ENCODE peak calls at places on chromosomes 7 and 10, in six cellular contexts. One of them, this sample, is unnamed.

GRCh38 chr7:111697771-111698170 is 135.5 kb upstream of the IMMP2L start:
- DNase-seq in bronchial epithelial cell: peak
- DNase-seq in cardiac fibroblast: no peak
- DNase-seq in fibroblast of the aortic adventitia: no peak
- DNase-seq in thyroid gland: no peak
- DNase-seq in kidney: no peak
- DNase-seq in this sample: no peak

GRCh38 chr7:130894146-130895005 is 160.4 kb upstream of the KLF14 start:
- DNase-seq in kidney: peak
- DNase-seq in bronchial epithelial cell: peak
- DNase-seq in thyroid gland: peak
- DNase-seq in cardiac fibroblast: peak
- DNase-seq in fibroblast of the aortic adventitia: peak
- DNase-seq in this sample: no peak

GRCh38 chr10:132158810-132159209 is 27.9 kb upstream of the DPYSL4 start:
- DNase-seq in thyroid gland: no peak
- DNase-seq in fibroblast of the aortic adventitia: no peak
- DNase-seq in cardiac fibroblast: no peak
- DNase-seq in kidney: no peak
- DNase-seq in bronchial epithelial cell: no peak
- DNase-seq in this sample: no peak

GRCh38 chr10:60130130-60130579 is 223.8 kb upstream of the CCDC6 start:
- DNase-seq in cardiac fibroblast: no peak
- DNase-seq in fibroblast of the aortic adventitia: no peak
- DNase-seq in thyroid gland: peak
- DNase-seq in bronchial epithelial cell: no peak
- DNase-seq in kidney: no peak
- DNase-seq in this sample: no peak

GRCh38 chr10:2137549-2138174 is 400.3 kb upstream of the ADARB2 start:
- DNase-seq in kidney: no peak
- DNase-seq in fibroblast of the aortic adventitia: no peak
- DNase-seq in bronchial epithelial cell: peak
- DNase-seq in thyroid gland: no peak
- DNase-seq in cardiac fibroblast: no peak
- DNase-seq in this sample: peak

GRCh38 chr10:79404231-79404609 is 41.2 kb downstream of the ZCCHC24 start:
- DNase-seq in bronchial epithelial cell: no peak
- DNase-seq in fibroblast of the aortic adventitia: peak
- DNase-seq in cardiac fibroblast: peak
- DNase-seq in thyroid gland: no peak
- DNase-seq in kidney: peak
- DNase-seq in this sample: no peak

GRCh38 chr7:150903627-150904026 is 51.3 kb downstream of the AOC1 start:
- DNase-seq in cardiac fibroblast: peak
- DNase-seq in bronchial epithelial cell: peak
- DNase-seq in fibroblast of the aortic adventitia: peak
- DNase-seq in thyroid gland: peak
- DNase-seq in kidney: peak
- DNase-seq in this sample: peak

GRCh38 chr10:5628798-5629788 is 37.3 kb downstream of the ASB13 start:
- DNase-seq in cardiac fibroblast: peak
- DNase-seq in kidney: no peak
- DNase-seq in bronchial epithelial cell: no peak
- DNase-seq in thyroid gland: no peak
- DNase-seq in fibroblast of the aortic adventitia: peak
- DNase-seq in this sample: no peak

GRCh38 chr10:102266670-102267069 is 21.3 kb downstream of the GBF1 start:
- DNase-seq in bronchial epithelial cell: no peak
- DNase-seq in thyroid gland: no peak
- DNase-seq in fibroblast of the aortic adventitia: no peak
- DNase-seq in kidney: no peak
- DNase-seq in cardiac fibroblast: no peak
- DNase-seq in this sample: no peak

GRCh38 chr10:52346394-52347326 is 32.6 kb downstream of the DKK1 start:
- DNase-seq in thyroid gland: no peak
- DNase-seq in kidney: peak
- DNase-seq in fibroblast of the aortic adventitia: no peak
- DNase-seq in cardiac fibroblast: no peak
- DNase-seq in bronchial epithelial cell: no peak
- DNase-seq in this sample: no peak

GRCh38 chr7:130662426-130662825 is 6.1 kb downstream of the COPG2 start:
- DNase-seq in cardiac fibroblast: no peak
- DNase-seq in kidney: no peak
- DNase-seq in bronchial epithelial cell: no peak
- DNase-seq in fibroblast of the aortic adventitia: no peak
- DNase-seq in thyroid gland: no peak
- DNase-seq in this sample: no peak

GRCh38 chr10:110445871-110446270 is 51.8 kb upstream of the DUSP5 start:
- DNase-seq in cardiac fibroblast: no peak
- DNase-seq in fibroblast of the aortic adventitia: no peak
- DNase-seq in thyroid gland: no peak
- DNase-seq in kidney: no peak
- DNase-seq in bronchial epithelial cell: no peak
- DNase-seq in this sample: no peak

GRCh38 chr7:151696738-151697514 is 177.2 kb upstream of the RHEB start:
- DNase-seq in thyroid gland: peak
- DNase-seq in fibroblast of the aortic adventitia: no peak
- DNase-seq in cardiac fibroblast: no peak
- DNase-seq in kidney: peak
- DNase-seq in bronchial epithelial cell: peak
- DNase-seq in this sample: no peak

GRCh38 chr7:110693348-110693747 is 397.6 kb upstream of the LRRN3 start:
- DNase-seq in fibroblast of the aortic adventitia: no peak
- DNase-seq in kidney: no peak
- DNase-seq in cardiac fibroblast: no peak
- DNase-seq in bronchial epithelial cell: no peak
- DNase-seq in thyroid gland: no peak
- DNase-seq in this sample: no peak

GRCh38 chr7:40827217-40828085 is 692.6 kb downstream of the SUGCT start:
- DNase-seq in bronchial epithelial cell: peak
- DNase-seq in thyroid gland: peak
- DNase-seq in kidney: no peak
- DNase-seq in fibroblast of the aortic adventitia: peak
- DNase-seq in cardiac fibroblast: no peak
- DNase-seq in this sample: no peak

GRCh38 chr10:3496138-3496537 is 288.9 kb downstream of the KLF6 start:
- DNase-seq in fibroblast of the aortic adventitia: no peak
- DNase-seq in kidney: no peak
- DNase-seq in bronchial epithelial cell: no peak
- DNase-seq in cardiac fibroblast: no peak
- DNase-seq in thyroid gland: no peak
- DNase-seq in this sample: no peak

GRCh38 chr7:113301141-113301540 is 182.8 kb upstream of the SMIM30 start:
- DNase-seq in thyroid gland: no peak
- DNase-seq in bronchial epithelial cell: no peak
- DNase-seq in kidney: no peak
- DNase-seq in fibroblast of the aortic adventitia: no peak
- DNase-seq in cardiac fibroblast: no peak
- DNase-seq in this sample: no peak

GRCh38 chr10:81182296-81182695 is 644.6 kb downstream of the SH2D4B start:
- DNase-seq in kidney: no peak
- DNase-seq in thyroid gland: no peak
- DNase-seq in cardiac fibroblast: no peak
- DNase-seq in fibroblast of the aortic adventitia: no peak
- DNase-seq in bronchial epithelial cell: no peak
- DNase-seq in this sample: no peak

GRCh38 chr10:126528320-126528835 is 140.1 kb upstream of the ADAM12 start:
- DNase-seq in kidney: no peak
- DNase-seq in bronchial epithelial cell: peak
- DNase-seq in fibroblast of the aortic adventitia: no peak
- DNase-seq in thyroid gland: no peak
- DNase-seq in cardiac fibroblast: no peak
- DNase-seq in this sample: no peak

GRCh38 chr7:154950992-154951391 is 51.9 kb downstream of the PAXIP1 start:
- DNase-seq in thyroid gland: no peak
- DNase-seq in cardiac fibroblast: no peak
- DNase-seq in kidney: no peak
- DNase-seq in bronchial epithelial cell: no peak
- DNase-seq in fibroblast of the aortic adventitia: no peak
- DNase-seq in this sample: no peak

GRCh38 chr10:113303747-113304146 is 249.1 kb upstream of the HABP2 start:
- DNase-seq in fibroblast of the aortic adventitia: peak
- DNase-seq in cardiac fibroblast: peak
- DNase-seq in bronchial epithelial cell: peak
- DNase-seq in kidney: no peak
- DNase-seq in thyroid gland: no peak
- DNase-seq in this sample: no peak

GRCh38 chr10:3886666-3887251 is 101.8 kb upstream of the KLF6 start:
- DNase-seq in bronchial epithelial cell: peak
- DNase-seq in fibroblast of the aortic adventitia: peak
- DNase-seq in thyroid gland: no peak
- DNase-seq in cardiac fibroblast: peak
- DNase-seq in kidney: no peak
- DNase-seq in this sample: peak

GRCh38 chr7:27105161-27106122 is 3.0 kb upstream of the HOXA2 start:
- DNase-seq in kidney: no peak
- DNase-seq in fibroblast of the aortic adventitia: peak
- DNase-seq in thyroid gland: no peak
- DNase-seq in cardiac fibroblast: no peak
- DNase-seq in bronchial epithelial cell: no peak
- DNase-seq in this sample: no peak

GRCh38 chr7:27103489-27104226 is 1.2 kb upstream of the HOXA2 start:
- DNase-seq in cardiac fibroblast: no peak
- DNase-seq in kidney: no peak
- DNase-seq in fibroblast of the aortic adventitia: peak
- DNase-seq in thyroid gland: no peak
- DNase-seq in bronchial epithelial cell: no peak
- DNase-seq in this sample: no peak

GRCh38 chr7:27102578-27103442 is at the start of gene HOXA2:
- DNase-seq in fibroblast of the aortic adventitia: peak
- DNase-seq in cardiac fibroblast: no peak
- DNase-seq in kidney: peak
- DNase-seq in thyroid gland: no peak
- DNase-seq in bronchial epithelial cell: no peak
- DNase-seq in this sample: no peak

GRCh38 chr7:27106181-27106905 is 3.9 kb upstream of the HOXA2 start:
- DNase-seq in kidney: peak
- DNase-seq in cardiac fibroblast: no peak
- DNase-seq in fibroblast of the aortic adventitia: peak
- DNase-seq in bronchial epithelial cell: no peak
- DNase-seq in thyroid gland: no peak
- DNase-seq in this sample: no peak

GRCh38 chr7:27104244-27105149 is 2.0 kb upstream of the HOXA2 start:
- DNase-seq in cardiac fibroblast: no peak
- DNase-seq in kidney: no peak
- DNase-seq in fibroblast of the aortic adventitia: peak
- DNase-seq in bronchial epithelial cell: no peak
- DNase-seq in thyroid gland: no peak
- DNase-seq in this sample: no peak
- H3K4me3 ChIP-seq in cardiac fibroblast: no peak
- H3K4me3 ChIP-seq in kidney: peak
- H3K4me3 ChIP-seq in fibroblast of the aortic adventitia: peak
- H3K4me3 ChIP-seq in bronchial epithelial cell: no peak
- H3K4me3 ChIP-seq in thyroid gland: no peak
- H3K4me3 ChIP-seq in this sample: no peak

GRCh38 chr10:18345308-18345707 is 205.1 kb downstream of the CACNB2 start:
- DNase-seq in thyroid gland: no peak
- DNase-seq in fibroblast of the aortic adventitia: no peak
- DNase-seq in cardiac fibroblast: no peak
- DNase-seq in kidney: no peak
- DNase-seq in bronchial epithelial cell: no peak
- DNase-seq in this sample: no peak

GRCh38 chr10:18343573-18343972 is 203.3 kb downstream of the CACNB2 start:
- DNase-seq in kidney: no peak
- DNase-seq in thyroid gland: no peak
- DNase-seq in fibroblast of the aortic adventitia: no peak
- DNase-seq in bronchial epithelial cell: no peak
- DNase-seq in cardiac fibroblast: no peak
- DNase-seq in this sample: no peak

GRCh38 chr10:18340496-18341051 is 200.3 kb downstream of the CACNB2 start:
- DNase-seq in bronchial epithelial cell: no peak
- DNase-seq in fibroblast of the aortic adventitia: peak
- DNase-seq in kidney: no peak
- DNase-seq in cardiac fibroblast: peak
- DNase-seq in thyroid gland: no peak
- DNase-seq in this sample: no peak

DNA sequence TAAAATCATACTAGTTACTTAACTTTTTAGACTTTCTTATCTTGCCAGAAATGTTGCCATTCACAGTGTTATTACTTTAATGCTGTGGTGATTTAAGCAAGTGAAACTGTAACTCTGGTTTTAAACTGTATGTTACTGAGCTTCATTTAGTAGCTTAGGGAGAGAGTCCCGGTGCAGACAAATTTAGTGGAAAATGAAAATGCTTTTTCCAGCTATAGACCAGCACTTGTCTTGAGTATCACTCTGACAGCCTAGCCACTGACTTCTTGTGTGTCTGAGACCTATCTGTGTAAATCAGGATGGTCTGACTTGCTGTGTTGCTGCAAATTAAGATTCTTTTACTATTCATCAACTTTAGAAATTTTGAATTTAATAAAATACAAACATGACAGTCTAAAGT is 200.8 kb downstream of the CACNB2 start:
- DNase-seq in fibroblast of the aortic adventitia: no peak
- DNase-seq in kidney: no peak
- DNase-seq in cardiac fibroblast: no peak
- DNase-seq in bronchial epithelial cell: no peak
- DNase-seq in thyroid gland: no peak
- DNase-seq in this sample: no peak
- H3K4me3 ChIP-seq in fibroblast of the aortic adventitia: peak
- H3K4me3 ChIP-seq in kidney: peak
- H3K4me3 ChIP-seq in cardiac fibroblast: peak
- H3K4me3 ChIP-seq in bronchial epithelial cell: no peak
- H3K4me3 ChIP-seq in thyroid gland: no peak
- H3K4me3 ChIP-seq in this sample: no peak

GRCh38 chr10:86122646-86123045 is 243.9 kb downstream of the GRID1 start:
- DNase-seq in cardiac fibroblast: no peak
- DNase-seq in fibroblast of the aortic adventitia: no peak
- DNase-seq in bronchial epithelial cell: no peak
- DNase-seq in thyroid gland: no peak
- DNase-seq in kidney: peak
- DNase-seq in this sample: no peak
- H3K4me3 ChIP-seq in cardiac fibroblast: no peak
- H3K4me3 ChIP-seq in fibroblast of the aortic adventitia: no peak
- H3K4me3 ChIP-seq in bronchial epithelial cell: no peak
- H3K4me3 ChIP-seq in thyroid gland: no peak
- H3K4me3 ChIP-seq in kidney: no peak
- H3K4me3 ChIP-seq in this sample: no peak

DNA sequence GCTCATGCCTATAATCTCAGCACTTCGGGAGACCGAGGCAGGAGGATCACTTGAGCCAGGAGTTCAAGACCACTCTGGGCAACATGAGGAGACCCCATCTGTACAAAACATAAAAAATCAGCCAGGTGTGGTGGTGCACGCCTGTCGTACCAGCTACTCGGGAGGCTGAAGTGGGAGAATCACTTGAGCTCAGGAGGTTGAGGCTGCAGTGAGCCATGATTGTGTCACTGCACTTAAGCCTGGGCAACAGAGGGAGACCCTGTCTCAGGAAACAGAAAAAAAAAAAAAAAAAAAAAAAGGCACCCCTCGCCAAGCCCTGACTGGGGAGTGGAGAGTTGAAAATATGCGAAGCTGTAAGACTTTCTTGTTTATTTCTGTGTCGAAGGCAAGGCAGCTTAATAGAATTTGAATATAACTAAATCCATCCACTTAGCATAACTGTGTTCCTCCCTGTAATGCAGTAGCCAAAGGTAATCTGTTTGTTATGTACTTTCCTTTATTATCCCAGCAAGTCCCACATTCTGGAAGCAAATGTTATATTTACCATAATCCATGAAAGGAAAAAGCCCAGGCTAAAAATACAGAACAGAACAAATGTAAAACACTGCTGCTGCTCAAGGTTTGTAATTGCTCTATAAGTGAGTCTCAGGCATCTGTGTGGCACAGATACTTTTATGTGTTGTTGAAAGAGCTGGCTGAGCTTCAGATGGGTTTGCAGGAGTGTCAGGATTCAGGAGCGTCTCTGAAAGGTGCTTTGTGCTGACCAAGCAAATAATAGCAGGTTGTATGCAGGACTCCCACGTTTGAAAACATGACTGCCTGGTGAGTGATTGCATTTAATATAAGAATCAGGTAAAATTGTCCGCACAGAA is 127.2 kb downstream of the CELF2 start:
- DNase-seq in kidney: no peak
- DNase-seq in thyroid gland: no peak
- DNase-seq in cardiac fibroblast: no peak
- DNase-seq in fibroblast of the aortic adventitia: no peak
- DNase-seq in bronchial epithelial cell: no peak
- DNase-seq in this sample: no peak
- H3K4me3 ChIP-seq in kidney: no peak
- H3K4me3 ChIP-seq in thyroid gland: no peak
- H3K4me3 ChIP-seq in cardiac fibroblast: no peak
- H3K4me3 ChIP-seq in fibroblast of the aortic adventitia: no peak
- H3K4me3 ChIP-seq in bronchial epithelial cell: no peak
- H3K4me3 ChIP-seq in this sample: peak